ENCODE peak calls at places on chromosome 6, in seven cellular contexts. E is breast epithelium, G is tibial nerve, R is A549, F is endothelial cell of umbilical vein, X is testis, Q is GM12892. P is an unnamed sample.

GRCh38 chr6:45132059-45132458 is 196.1 kb upstream of the RUNX2 start:
- DNase-seq in F (peak), Q (no peak), R (no peak), X (no peak), E (no peak), G (no peak), P (no peak)

GRCh38 chr6:3013486-3013885 is 13.8 kb downstream of the NQO2 start:
- DNase-seq in X (no peak), G (no peak), E (no peak), F (peak), Q (no peak), R (peak), P (no peak)

GRCh38 chr6:22896716-22897115 is 327.4 kb downstream of the HDGFL1 start:
- DNase-seq in X (no peak), E (no peak), Q (no peak), F (no peak), R (no peak), G (no peak), P (no peak)

GRCh38 chr6:44082872-44083321 is 44.4 kb downstream of the MRPL14 start:
- DNase-seq in F (no peak), R (no peak), Q (no peak), X (no peak), E (no peak), G (no peak), P (no peak)

GRCh38 chr6:41697902-41698349 is 37.5 kb downstream of the TFEB start:
- DNase-seq in G (no peak), E (no peak), F (no peak), Q (no peak), R (no peak), X (no peak), P (no peak)

GRCh38 chr6:39964094-39964493 is 29.8 kb upstream of the MOCS1 start:
- DNase-seq in X (no peak), Q (no peak), F (no peak), E (no peak), G (no peak), R (no peak), P (no peak)

GRCh38 chr6:112939543-112939942 is 592.4 kb downstream of the RFPL4B start:
- DNase-seq in E (no peak), F (peak), G (no peak), Q (no peak), R (no peak), X (no peak), P (no peak)

GRCh38 chr6:170446841-170447560 is 106.1 kb downstream of the PSMB1 start:
- DNase-seq in X (peak), R (no peak), G (no peak), E (no peak), F (no peak), Q (no peak), P (no peak)

GRCh38 chr6:149212892-149213786 is 104.4 kb upstream of the TAB2 start:
- DNase-seq in G (no peak), Q (no peak), E (no peak), F (no peak), R (no peak), X (no peak), P (no peak)

GRCh38 chr6:134979142-134979541 is 29.2 kb upstream of the ALDH8A1 start:
- DNase-seq in X (no peak), R (no peak), F (no peak), Q (no peak), G (no peak), E (no peak), P (no peak)

GRCh38 chr6:57130784-57131183 is 40.8 kb downstream of the ZNF451 start:
- DNase-seq in F (no peak), E (no peak), X (no peak), G (no peak), R (no peak), Q (no peak), P (no peak)

GRCh38 chr6:164151762-164152161 is 737.2 kb downstream of the QKI start:
- DNase-seq in G (no peak), X (peak), F (no peak), R (no peak), Q (no peak), E (no peak), P (no peak)

GRCh38 chr6:93550551-93551276 is 131.4 kb upstream of the EPHA7 start:
- DNase-seq in R (no peak), G (no peak), F (no peak), X (no peak), Q (no peak), E (no peak), P (no peak)

GRCh38 chr6:11142296-11143027 is 30.9 kb upstream of the ERVFRD-1 start:
- DNase-seq in E (no peak), R (no peak), Q (no peak), X (no peak), F (no peak), G (no peak), P (no peak)

GRCh38 chr6:33980176-33980805 is 165.6 kb downstream of the GRM4 start:
- DNase-seq in X (no peak), F (no peak), R (no peak), Q (peak), E (no peak), G (no peak), P (peak)

GRCh38 chr6:33029297-33030184 is 20.1 kb upstream of the HLA-DOA start:
- DNase-seq in E (no peak), Q (no peak), F (no peak), R (no peak), X (peak), G (peak), P (no peak)

GRCh38 chr6:47438481-47439347 is 38.9 kb upstream of the CD2AP start:
- DNase-seq in R (no peak), Q (no peak), X (peak), F (no peak), E (no peak), G (peak), P (peak)

GRCh38 chr6:113495521-113495920 is 361.6 kb upstream of the MARCKS start:
- DNase-seq in G (no peak), E (no peak), R (no peak), F (peak), X (no peak), Q (no peak), P (no peak)

GRCh38 chr6:33985333-33985751 is 160.5 kb downstream of the GRM4 start:
- DNase-seq in G (no peak), E (no peak), R (no peak), X (no peak), Q (no peak), F (no peak), P (no peak)

GRCh38 chr6:117549606-117550005 is 52.7 kb downstream of the GOPC start:
- DNase-seq in X (no peak), G (no peak), E (no peak), R (no peak), F (no peak), Q (no peak), P (no peak)

GRCh38 chr6:168035098-168035660 is 37.7 kb downstream of the KIF25 start:
- DNase-seq in F (peak), R (peak), X (peak), E (no peak), G (no peak), Q (no peak), P (peak)

GRCh38 chr6:154529957-154530356 is 19.5 kb upstream of the CNKSR3 start:
- DNase-seq in R (no peak), E (no peak), G (no peak), F (no peak), X (no peak), Q (no peak), P (no peak)

GRCh38 chr6:106966671-106967522 is 7.6 kb downstream of the CD24 start:
- DNase-seq in Q (no peak), E (no peak), X (no peak), R (no peak), G (no peak), F (no peak), P (peak)
- TF ChIP-seq POLR2A in Q (no peak), E (no peak), X (no peak), R (no peak), G (no peak), F (no peak), P (no peak)

GRCh38 chr6:83891586-83891985 is 32.1 kb downstream of the CYB5R4 start:
- DNase-seq in E (no peak), X (no peak), F (no peak), G (no peak), R (no peak), Q (no peak), P (no peak)
- TF ChIP-seq POLR2A in E (no peak), X (no peak), F (no peak), G (no peak), R (no peak), Q (no peak), P (no peak)

GRCh38 chr6:133888931-133889556 is at the start of gene TCF21:
- DNase-seq in E (no peak), R (no peak), G (no peak), F (no peak), X (peak), Q (no peak), P (no peak)

GRCh38 chr6:133891814-133892443 is 3.0 kb downstream of the TCF21 start:
- DNase-seq in Q (no peak), E (no peak), F (peak), G (no peak), X (no peak), R (no peak), P (no peak)

GRCh38 chr6:133890941-133891813 is 2.3 kb downstream of the TCF21 start:
- DNase-seq in E (no peak), Q (no peak), F (peak), G (no peak), R (peak), X (peak), P (peak)

GRCh38 chr6:133887478-133887877 is 1.4 kb upstream of the TCF21 start:
- DNase-seq in G (no peak), E (no peak), F (no peak), Q (no peak), R (no peak), X (no peak), P (no peak)

DNA sequence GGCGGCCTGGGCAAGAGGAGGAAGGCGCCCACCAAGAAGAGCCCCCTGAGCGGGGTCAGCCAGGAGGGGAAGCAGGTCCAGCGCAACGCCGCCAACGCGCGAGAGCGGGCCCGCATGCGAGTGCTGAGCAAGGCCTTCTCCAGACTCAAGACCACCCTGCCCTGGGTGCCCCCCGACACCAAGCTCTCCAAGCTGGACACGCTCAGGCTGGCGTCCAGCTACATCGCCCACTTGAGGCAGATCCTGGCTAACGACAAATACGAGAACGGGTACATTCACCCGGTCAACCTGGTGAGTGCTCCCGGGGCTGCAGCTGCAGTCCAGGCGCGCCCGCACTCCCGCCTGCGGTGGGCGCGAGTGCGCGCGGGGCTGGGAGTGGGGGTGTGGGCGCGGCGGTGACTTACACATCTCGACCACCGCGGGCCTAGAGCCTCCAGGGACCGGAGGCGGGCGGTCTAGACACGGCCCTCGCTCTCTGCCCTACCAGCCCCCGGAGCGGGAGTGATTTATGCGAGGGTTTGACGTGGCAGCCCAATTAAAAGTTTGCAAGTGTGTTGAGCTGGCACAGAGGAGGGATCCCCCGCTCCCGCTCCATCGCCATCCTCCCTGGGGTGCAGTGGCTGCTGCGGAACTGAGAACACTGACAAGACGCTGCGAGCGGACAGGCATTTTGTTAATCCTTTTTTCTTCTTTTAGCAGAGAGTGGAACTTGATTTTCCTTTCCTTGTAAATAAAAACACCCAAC is 816 bp downstream of the TCF21 start:
- DNase-seq in E (no peak), G (no peak), Q (no peak), X (peak), R (no peak), F (no peak), P (no peak)
- TF ChIP-seq POLR2A in E (no peak), G (no peak), Q (no peak), X (no peak), R (no peak), F (no peak), P (no peak)

DNA sequence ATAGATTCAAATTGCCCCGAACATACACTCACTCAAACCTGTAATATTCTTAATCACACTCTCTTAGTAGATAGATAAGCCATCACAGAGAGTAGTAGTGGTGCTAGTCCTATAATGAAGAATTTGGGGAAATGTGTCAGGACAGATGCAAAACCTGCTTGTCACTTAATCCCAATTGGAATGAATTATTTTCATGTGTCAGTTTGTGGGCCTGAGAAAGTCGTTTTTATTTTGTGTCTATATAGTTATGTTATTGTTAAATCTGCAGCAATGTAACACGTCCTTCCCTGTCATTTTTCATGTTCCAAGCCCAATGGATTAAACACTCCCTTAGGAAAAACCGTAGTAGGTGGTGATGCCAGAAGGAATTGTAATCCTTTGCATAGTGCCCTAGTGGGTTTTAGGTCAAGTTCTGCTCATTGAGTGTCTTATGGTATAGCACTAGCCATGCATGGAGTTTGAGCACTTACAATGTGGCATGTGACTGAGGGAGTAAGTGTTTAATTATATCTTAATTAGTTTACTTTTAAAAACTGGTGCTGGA is 106.0 kb upstream of the PRSS16 start:
- DNase-seq in X (no peak), Q (no peak), F (no peak), E (no peak), R (no peak), G (no peak), P (no peak)
- TF ChIP-seq POLR2A in X (no peak), Q (no peak), F (no peak), E (no peak), R (no peak), G (no peak), P (no peak)

DNA sequence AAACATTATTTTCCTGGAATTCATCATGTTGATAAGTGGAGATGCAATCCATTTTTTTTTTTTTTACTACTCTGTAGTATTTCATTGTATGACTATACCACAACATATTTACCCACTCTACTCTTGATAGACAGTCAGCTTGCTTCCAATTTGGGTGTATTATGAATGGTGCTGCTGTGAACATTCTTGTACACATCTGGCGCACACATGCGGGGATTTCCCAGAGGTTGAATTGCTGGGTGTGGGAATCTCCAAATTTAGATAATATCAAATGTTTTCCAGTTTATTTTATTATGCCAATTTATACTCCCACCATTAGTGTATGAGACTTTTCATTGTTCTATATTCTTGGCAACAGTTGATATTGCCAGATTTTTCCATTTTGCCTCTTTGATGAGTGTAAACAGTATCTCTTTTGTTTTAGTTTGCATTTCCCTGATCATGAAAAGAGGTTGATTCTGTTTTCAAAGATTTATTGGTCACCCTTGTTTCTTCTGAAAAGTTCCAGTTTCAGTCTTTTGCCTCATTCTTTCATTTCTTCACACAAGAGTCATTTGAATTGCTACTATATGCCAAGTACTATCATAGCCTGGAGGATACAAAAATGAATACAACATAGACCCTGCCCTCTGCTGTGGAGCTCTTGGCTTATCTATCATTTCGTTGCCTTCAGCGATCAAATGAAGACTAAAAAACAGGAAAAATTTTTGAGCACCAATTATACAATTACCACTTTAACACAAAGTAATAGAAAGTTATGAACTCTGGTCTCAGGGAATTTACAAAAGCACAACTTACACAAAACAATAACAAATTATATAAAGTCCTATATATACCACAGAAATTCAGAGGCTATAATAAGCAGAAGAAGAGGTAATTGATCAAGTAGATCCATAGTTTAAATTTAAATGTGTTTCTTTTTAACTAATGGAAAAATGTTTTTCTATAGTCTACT is 17.1 kb upstream of the NCOA7 start:
- DNase-seq in F (no peak), E (no peak), X (no peak), G (no peak), R (no peak), Q (no peak), P (no peak)
- TF ChIP-seq POLR2A in F (no peak), E (no peak), X (no peak), G (no peak), R (no peak), Q (no peak), P (no peak)

P was measured in body of pancreas.